ENCODE peak calls at places on chromosomes 6 and 20, in seven cellular contexts. Y is AG09319; L is NCI-H510A treated with DMSO at 0.1 percent for 48 hours; N is breast epithelium; S is activated CD4-positive, alpha-beta T cell treated with anti-CD3 and anti-CD28 coated beads, Interleukin-2, amount 50 U/mL, for 4 hours; O is cardiac muscle cell; G is NCI-H2029 treated with DMSO at 0.1 percent for 48 hours. X is an unnamed sample.

GRCh38 chr20:20075032-20075431 is 22.7 kb downstream of the CFAP61 start:
- DNase-seq in Y (no peak), L (no peak), N (no peak), S (no peak), O (no peak), G (no peak), X (no peak)

GRCh38 chr6:110563711-110564110 is 87.3 kb upstream of the SLC22A16 start:
- DNase-seq in Y (no peak), L (peak), N (no peak), S (no peak), O (no peak), G (peak), X (no peak)

GRCh38 chr6:134173007-134173690 is 120.7 kb upstream of the SLC2A12 start:
- DNase-seq in Y (no peak), L (no peak), N (no peak), S (no peak), O (no peak), G (no peak), X (no peak)

GRCh38 chr6:157461000-157461915 is 80.3 kb downstream of the ZDHHC14 start:
- DNase-seq in Y (no peak), L (no peak), N (no peak), S (no peak), O (no peak), G (no peak), X (peak)

GRCh38 chr6:79330723-79331122 is 96.2 kb upstream of the HMGN3 start:
- DNase-seq in Y (no peak), L (no peak), N (no peak), S (no peak), O (no peak), G (no peak), X (no peak)

GRCh38 chr6:160992323-160993314 is 1.1 kb downstream of the MAP3K4 start:
- DNase-seq in Y (no peak), L (peak), N (peak), S (peak), O (peak), G (peak), X (no peak)

GRCh38 chr6:8193541-8193940 is 91.2 kb upstream of the EEF1E1 start:
- DNase-seq in Y (no peak), L (no peak), N (no peak), S (no peak), O (no peak), G (no peak), X (no peak)

GRCh38 chr6:119658917-119659316 is 309.4 kb upstream of the MAN1A1 start:
- DNase-seq in Y (no peak), L (no peak), N (no peak), S (no peak), O (no peak), G (no peak), X (no peak)

GRCh38 chr6:104940881-104941693 is 15.8 kb upstream of the LIN28B start:
- DNase-seq in Y (peak), L (no peak), N (no peak), S (no peak), O (peak), G (no peak), X (peak)

GRCh38 chr20:45860573-45861011 is 3.2 kb downstream of the ZSWIM3 start:
- DNase-seq in Y (no peak), L (no peak), N (no peak), S (no peak), O (no peak), G (no peak), X (no peak)

GRCh38 chr20:50314936-50315335 is 124.3 kb downstream of the CEBPB start:
- DNase-seq in Y (no peak), L (no peak), N (no peak), S (no peak), O (no peak), G (no peak), X (no peak)

GRCh38 chr6:106820412-106820852 is 154.1 kb downstream of the CD24 start:
- DNase-seq in Y (no peak), L (no peak), N (no peak), S (no peak), O (no peak), G (no peak), X (peak)

GRCh38 chr6:159608961-159609673 is 83.9 kb downstream of the SOD2 start:
- DNase-seq in Y (no peak), L (no peak), N (no peak), S (no peak), O (no peak), G (no peak), X (peak)

GRCh38 chr6:147173140-147173539 is 31.1 kb upstream of the STXBP5 start:
- DNase-seq in Y (no peak), L (no peak), N (no peak), S (no peak), O (no peak), G (no peak), X (no peak)

GRCh38 chr20:535958-536357 is 7.6 kb downstream of the CSNK2A1 start:
- DNase-seq in Y (no peak), L (no peak), N (no peak), S (no peak), O (no peak), G (no peak), X (no peak)

GRCh38 chr20:58630063-58630462 is 21.0 kb upstream of the STX16 start:
- DNase-seq in Y (no peak), L (no peak), N (no peak), S (no peak), O (no peak), G (no peak), X (no peak)

GRCh38 chr20:44683263-44684046 is 31.7 kb upstream of the CCN5 start:
- DNase-seq in Y (no peak), L (peak), N (no peak), S (peak), O (peak), G (peak), X (no peak)

GRCh38 chr6:2984738-2985381 is 13.5 kb upstream of the SERPINB6 start:
- DNase-seq in Y (no peak), L (no peak), N (peak), S (no peak), O (no peak), G (no peak), X (no peak)

GRCh38 chr6:46284472-46284871 is 113.7 kb upstream of the ENPP5 start:
- DNase-seq in Y (no peak), L (no peak), N (no peak), S (no peak), O (no peak), G (no peak), X (no peak)

GRCh38 chr20:48189177-48189576 is 403.9 kb upstream of the SULF2 start:
- DNase-seq in Y (peak), L (no peak), N (no peak), S (no peak), O (no peak), G (no peak), X (no peak)

GRCh38 chr6:127570739-127571389 is 6.1 kb upstream of the C6orf58 start:
- DNase-seq in Y (no peak), L (no peak), N (no peak), S (no peak), O (no peak), G (no peak), X (no peak)

GRCh38 chr20:15846446-15846845 is 726.8 kb downstream of the KIF16B start:
- DNase-seq in Y (no peak), L (no peak), N (no peak), S (no peak), O (no peak), G (no peak), X (no peak)

GRCh38 chr6:39003072-39003471 is 45.5 kb upstream of the GLP1R start:
- DNase-seq in Y (no peak), L (no peak), N (no peak), S (no peak), O (peak), G (peak), X (no peak)

GRCh38 chr20:57999465-58000111 is 228.9 kb downstream of the ANKRD60 start:
- DNase-seq in Y (no peak), L (no peak), N (peak), S (no peak), O (no peak), G (no peak), X (no peak)

GRCh38 chr6:2231438-2231837 is 14.0 kb downstream of the GMDS start:
- DNase-seq in Y (no peak), L (no peak), N (no peak), S (no peak), O (no peak), G (peak), X (peak)

GRCh38 chr20:64106981-64107735 is at the start of gene NPBWR2:
- DNase-seq in Y (no peak), L (no peak), N (no peak), S (no peak), O (no peak), G (no peak), X (no peak)

X was measured in astrocyte of the cerebellum.